ENCODE peak calls at places on chromosomes 11 and 22, in six cellular contexts. One of them, this sample, is unnamed.

GRCh38 chr11:133904818-133905515 is 51.8 kb downstream of the IGSF9B start:
- DNase-seq in HepG2: no peak
- DNase-seq in endothelial cell of umbilical vein: no peak
- DNase-seq in NB4: no peak
- DNase-seq in GM12878: no peak
- DNase-seq in A549: no peak
- DNase-seq in this sample: no peak

GRCh38 chr11:27718346-27718852 is 18.1 kb upstream of the BDNF start:
- DNase-seq in HepG2: no peak
- DNase-seq in A549: peak
- DNase-seq in endothelial cell of umbilical vein: peak
- DNase-seq in GM12878: no peak
- DNase-seq in NB4: no peak
- DNase-seq in this sample: no peak

GRCh38 chr11:96246718-96247540 is 96.1 kb downstream of the MAML2 start:
- DNase-seq in A549: no peak
- DNase-seq in NB4: peak
- DNase-seq in HepG2: peak
- DNase-seq in GM12878: no peak
- DNase-seq in endothelial cell of umbilical vein: peak
- DNase-seq in this sample: no peak

GRCh38 chr11:77672276-77672675 is 34.7 kb upstream of the CLNS1A start:
- DNase-seq in GM12878: no peak
- DNase-seq in endothelial cell of umbilical vein: no peak
- DNase-seq in HepG2: no peak
- DNase-seq in NB4: no peak
- DNase-seq in A549: no peak
- DNase-seq in this sample: no peak

GRCh38 chr11:34886609-34887008 is 29.6 kb downstream of the APIP start:
- DNase-seq in endothelial cell of umbilical vein: no peak
- DNase-seq in NB4: no peak
- DNase-seq in HepG2: peak
- DNase-seq in GM12878: no peak
- DNase-seq in A549: no peak
- DNase-seq in this sample: no peak

GRCh38 chr22:43127166-43127908 is 15.9 kb downstream of the MCAT start:
- DNase-seq in endothelial cell of umbilical vein: no peak
- DNase-seq in A549: no peak
- DNase-seq in HepG2: no peak
- DNase-seq in GM12878: no peak
- DNase-seq in NB4: no peak
- DNase-seq in this sample: peak

GRCh38 chr11:36311926-36312592 is 16.0 kb downstream of the PRR5L start:
- DNase-seq in endothelial cell of umbilical vein: no peak
- DNase-seq in A549: no peak
- DNase-seq in HepG2: no peak
- DNase-seq in GM12878: no peak
- DNase-seq in NB4: no peak
- DNase-seq in this sample: no peak

GRCh38 chr11:12893787-12894672 is 115.1 kb upstream of the RASSF10 start:
- DNase-seq in GM12878: no peak
- DNase-seq in A549: peak
- DNase-seq in endothelial cell of umbilical vein: peak
- DNase-seq in HepG2: peak
- DNase-seq in NB4: peak
- DNase-seq in this sample: peak

GRCh38 chr11:96338910-96339703 is 3.9 kb downstream of the MAML2 start:
- DNase-seq in NB4: peak
- DNase-seq in HepG2: peak
- DNase-seq in GM12878: peak
- DNase-seq in A549: no peak
- DNase-seq in endothelial cell of umbilical vein: peak
- DNase-seq in this sample: no peak

GRCh38 chr11:67002297-67002913 is 20.5 kb upstream of the SYT12 start:
- DNase-seq in A549: no peak
- DNase-seq in NB4: no peak
- DNase-seq in HepG2: no peak
- DNase-seq in endothelial cell of umbilical vein: no peak
- DNase-seq in GM12878: no peak
- DNase-seq in this sample: no peak

GRCh38 chr11:84947970-84948600 is 679.1 kb downstream of the DLG2 start:
- DNase-seq in GM12878: no peak
- DNase-seq in HepG2: no peak
- DNase-seq in NB4: no peak
- DNase-seq in A549: no peak
- DNase-seq in endothelial cell of umbilical vein: no peak
- DNase-seq in this sample: no peak

GRCh38 chr22:32080904-32081303 is 37.8 kb downstream of the SLC5A1 start:
- DNase-seq in A549: peak
- DNase-seq in GM12878: peak
- DNase-seq in HepG2: peak
- DNase-seq in endothelial cell of umbilical vein: peak
- DNase-seq in NB4: peak
- DNase-seq in this sample: peak

GRCh38 chr22:36828815-36829214 is 12.0 kb upstream of the PVALB start:
- DNase-seq in NB4: peak
- DNase-seq in GM12878: no peak
- DNase-seq in A549: no peak
- DNase-seq in endothelial cell of umbilical vein: no peak
- DNase-seq in HepG2: no peak
- DNase-seq in this sample: peak

GRCh38 chr11:15159085-15159484 is 44.4 kb downstream of the INSC start:
- DNase-seq in A549: peak
- DNase-seq in GM12878: no peak
- DNase-seq in NB4: peak
- DNase-seq in endothelial cell of umbilical vein: no peak
- DNase-seq in HepG2: no peak
- DNase-seq in this sample: peak

GRCh38 chr11:114051558-114051957 is 8.0 kb upstream of the ZBTB16 start:
- DNase-seq in NB4: no peak
- DNase-seq in GM12878: no peak
- DNase-seq in HepG2: no peak
- DNase-seq in endothelial cell of umbilical vein: no peak
- DNase-seq in A549: no peak
- DNase-seq in this sample: no peak

GRCh38 chr11:44747339-44747738 is 20.6 kb downstream of the TSPAN18 start:
- DNase-seq in endothelial cell of umbilical vein: no peak
- DNase-seq in NB4: no peak
- DNase-seq in HepG2: no peak
- DNase-seq in GM12878: no peak
- DNase-seq in A549: no peak
- DNase-seq in this sample: no peak

GRCh38 chr22:30392661-30393321 is 4.0 kb upstream of the SEC14L2 start:
- DNase-seq in HepG2: no peak
- DNase-seq in NB4: peak
- DNase-seq in GM12878: no peak
- DNase-seq in endothelial cell of umbilical vein: no peak
- DNase-seq in A549: no peak
- DNase-seq in this sample: no peak

GRCh38 chr11:11772865-11773515 is 68.8 kb upstream of the USP47 start:
- DNase-seq in A549: no peak
- DNase-seq in GM12878: no peak
- DNase-seq in NB4: no peak
- DNase-seq in endothelial cell of umbilical vein: no peak
- DNase-seq in HepG2: no peak
- DNase-seq in this sample: no peak

GRCh38 chr11:11779975-11780374 is 61.8 kb upstream of the USP47 start:
- DNase-seq in NB4: no peak
- DNase-seq in endothelial cell of umbilical vein: no peak
- DNase-seq in GM12878: no peak
- DNase-seq in A549: no peak
- DNase-seq in HepG2: no peak
- DNase-seq in this sample: no peak

GRCh38 chr11:11774928-11775327 is 66.8 kb upstream of the USP47 start:
- DNase-seq in A549: no peak
- DNase-seq in GM12878: no peak
- DNase-seq in endothelial cell of umbilical vein: no peak
- DNase-seq in NB4: no peak
- DNase-seq in HepG2: no peak
- DNase-seq in this sample: no peak

GRCh38 chr11:11777897-11778296 is 63.9 kb upstream of the USP47 start:
- DNase-seq in A549: no peak
- DNase-seq in HepG2: no peak
- DNase-seq in NB4: no peak
- DNase-seq in GM12878: no peak
- DNase-seq in endothelial cell of umbilical vein: no peak
- DNase-seq in this sample: no peak

DNA sequence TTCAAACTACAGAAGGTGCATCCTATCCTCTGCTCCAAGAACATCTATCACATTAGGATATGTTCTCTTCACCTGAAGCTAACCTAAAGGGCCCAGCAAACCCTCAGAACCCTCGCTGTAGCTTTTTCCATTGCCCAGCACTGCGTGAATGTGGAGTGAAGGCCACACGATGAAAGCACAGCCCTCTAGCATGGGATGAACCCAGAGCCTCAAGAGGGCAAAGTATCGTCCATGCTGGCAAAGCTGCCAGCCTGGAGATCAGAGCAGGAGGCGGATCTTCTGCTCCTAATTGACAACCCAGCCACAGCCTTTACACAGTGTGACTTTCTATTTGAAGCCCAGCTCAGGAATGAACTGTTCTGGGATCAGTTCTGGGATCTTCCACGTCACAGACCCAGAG is 65.1 kb upstream of the USP47 start:
- DNase-seq in HepG2: no peak
- DNase-seq in NB4: no peak
- DNase-seq in endothelial cell of umbilical vein: no peak
- DNase-seq in GM12878: no peak
- DNase-seq in A549: no peak
- DNase-seq in this sample: no peak
- TF ChIP-seq MYC in HepG2: no peak
- TF ChIP-seq MYC in NB4: no peak
- TF ChIP-seq MYC in endothelial cell of umbilical vein: no peak
- TF ChIP-seq MYC in GM12878: no peak
- TF ChIP-seq MYC in A549: no peak
- TF ChIP-seq MYC in this sample: no peak

GRCh38 chr22:22853713-22854112 is 33.9 kb upstream of the IGLL5 start:
- DNase-seq in endothelial cell of umbilical vein: no peak
- DNase-seq in NB4: no peak
- DNase-seq in GM12878: no peak
- DNase-seq in A549: no peak
- DNase-seq in HepG2: no peak
- DNase-seq in this sample: no peak

GRCh38 chr22:22851969-22852368 is 35.6 kb upstream of the IGLL5 start:
- DNase-seq in endothelial cell of umbilical vein: no peak
- DNase-seq in GM12878: no peak
- DNase-seq in A549: no peak
- DNase-seq in HepG2: no peak
- DNase-seq in NB4: no peak
- DNase-seq in this sample: no peak

GRCh38 chr22:22849640-22850610 is 37.7 kb upstream of the IGLL5 start:
- DNase-seq in A549: no peak
- DNase-seq in HepG2: no peak
- DNase-seq in GM12878: no peak
- DNase-seq in NB4: no peak
- DNase-seq in endothelial cell of umbilical vein: no peak
- DNase-seq in this sample: no peak

GRCh38 chr22:22843848-22844247 is 43.8 kb upstream of the IGLL5 start:
- DNase-seq in HepG2: no peak
- DNase-seq in NB4: no peak
- DNase-seq in GM12878: no peak
- DNase-seq in endothelial cell of umbilical vein: no peak
- DNase-seq in A549: no peak
- DNase-seq in this sample: no peak

DNA sequence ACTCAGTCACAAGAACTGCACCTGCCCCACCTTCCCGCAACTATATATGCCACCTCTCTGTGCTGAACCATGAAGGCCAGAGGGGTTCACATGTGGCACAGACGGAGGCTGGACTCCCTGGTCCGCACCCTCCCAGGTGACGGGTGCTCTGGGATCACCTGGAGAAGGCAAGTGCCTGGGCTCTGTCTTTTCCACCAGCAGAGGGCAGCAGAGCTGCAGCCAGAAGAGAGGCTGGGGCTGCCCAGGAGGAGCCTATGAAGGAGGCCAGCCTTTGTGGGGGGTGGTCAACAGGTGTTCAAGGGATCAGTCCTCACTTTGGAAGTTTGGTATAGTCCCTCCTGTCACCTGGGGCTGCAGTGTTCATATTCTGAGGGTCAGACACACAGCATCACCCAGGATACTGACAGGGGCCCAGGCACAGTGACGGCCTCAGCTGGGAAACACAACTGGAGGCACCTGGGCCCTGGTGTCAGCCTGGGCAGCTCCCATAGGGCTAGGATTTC is 39.2 kb upstream of the IGLL5 start:
- DNase-seq in GM12878: no peak
- DNase-seq in endothelial cell of umbilical vein: peak
- DNase-seq in NB4: peak
- DNase-seq in A549: peak
- DNase-seq in HepG2: peak
- DNase-seq in this sample: peak
- TF ChIP-seq MYC in GM12878: no peak
- TF ChIP-seq MYC in endothelial cell of umbilical vein: no peak
- TF ChIP-seq MYC in NB4: no peak
- TF ChIP-seq MYC in A549: no peak
- TF ChIP-seq MYC in HepG2: no peak
- TF ChIP-seq MYC in this sample: no peak

GRCh38 chr11:32259641-32260081 is 168.8 kb downstream of the RCN1 start:
- DNase-seq in endothelial cell of umbilical vein: no peak
- DNase-seq in A549: no peak
- DNase-seq in HepG2: no peak
- DNase-seq in GM12878: peak
- DNase-seq in NB4: peak
- DNase-seq in this sample: no peak
- TF ChIP-seq MYC in endothelial cell of umbilical vein: no peak
- TF ChIP-seq MYC in A549: no peak
- TF ChIP-seq MYC in HepG2: no peak
- TF ChIP-seq MYC in GM12878: no peak
- TF ChIP-seq MYC in NB4: no peak
- TF ChIP-seq MYC in this sample: no peak

DNA sequence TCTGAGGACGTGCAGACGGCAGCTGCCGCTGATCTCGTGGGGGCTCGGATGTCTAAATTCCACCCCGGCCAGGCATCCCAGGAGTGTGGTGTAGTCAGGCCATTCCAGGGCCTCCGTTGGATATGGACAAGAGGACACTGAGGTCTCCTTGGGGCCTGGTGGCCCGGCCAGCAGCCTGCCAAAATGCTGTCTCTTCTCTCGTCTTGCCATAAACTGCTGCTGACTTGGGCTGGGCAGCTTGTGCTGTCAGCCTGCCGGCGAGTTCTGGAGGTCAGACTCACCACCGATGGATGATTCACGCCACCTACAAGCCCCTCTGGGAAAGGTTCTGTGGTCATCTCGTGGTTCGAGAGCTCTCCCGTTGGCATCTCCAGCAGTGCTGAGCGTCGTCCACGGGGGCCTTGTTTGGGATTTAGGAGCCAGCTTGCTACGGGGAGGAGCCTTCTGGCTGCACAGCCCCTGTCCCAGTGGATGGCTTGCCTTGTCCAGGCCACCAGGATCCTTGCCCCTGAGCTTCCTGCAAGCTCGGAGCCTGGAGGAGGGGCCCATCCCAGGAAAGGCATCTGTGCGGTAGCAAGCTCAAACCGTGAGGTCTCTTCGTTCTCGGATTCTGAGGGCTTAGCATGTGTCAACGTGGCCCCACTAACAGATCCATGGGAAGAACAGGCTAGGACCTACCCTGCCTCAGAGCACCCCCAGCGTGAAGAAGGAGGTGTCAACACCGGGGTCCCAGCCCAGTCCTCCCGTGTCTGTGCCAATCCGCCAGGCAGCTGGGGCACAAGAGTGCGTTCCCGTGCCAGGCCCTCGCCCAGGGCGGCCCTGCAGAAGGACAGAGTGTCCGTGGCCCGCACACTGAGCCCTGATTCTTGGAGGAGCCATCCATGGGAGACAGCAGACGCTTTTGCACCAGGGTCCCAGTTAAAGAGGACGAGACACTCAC is 1114.1 kb downstream of the BRD1 start:
- DNase-seq in NB4: peak
- DNase-seq in HepG2: no peak
- DNase-seq in endothelial cell of umbilical vein: no peak
- DNase-seq in GM12878: no peak
- DNase-seq in A549: no peak
- DNase-seq in this sample: no peak
- TF ChIP-seq MYC in NB4: no peak
- TF ChIP-seq MYC in HepG2: no peak
- TF ChIP-seq MYC in endothelial cell of umbilical vein: no peak
- TF ChIP-seq MYC in GM12878: no peak
- TF ChIP-seq MYC in A549: no peak
- TF ChIP-seq MYC in this sample: no peak